ENCODE peak calls at places on chromosomes 2 and 18, in eight cellular contexts. One of them, this sample, is unnamed.
A peak's percentile ranks its signal among the peaks of the same experiment; 100 is the strongest.

GRCh38 chr2:172431428-172431827 is 4.0 kb downstream of the ITGA6 start:
- DNase-seq in hepatocyte: no peak
- DNase-seq in NT2/D1: no peak
- DNase-seq in brain microvascular endothelial cell: no peak
- DNase-seq in osteoblast: no peak
- DNase-seq in MG63: no peak
- DNase-seq in mammary epithelial cell: no peak
- DNase-seq in prostate gland: peak; percentile 64
- DNase-seq in this sample: no peak

GRCh38 chr2:98445708-98446577 is 1.3 kb downstream of the INPP4A start:
- DNase-seq in osteoblast: peak; percentile 58
- DNase-seq in NT2/D1: no peak
- DNase-seq in brain microvascular endothelial cell: no peak
- DNase-seq in mammary epithelial cell: no peak
- DNase-seq in MG63: no peak
- DNase-seq in prostate gland: no peak
- DNase-seq in hepatocyte: no peak
- DNase-seq in this sample: no peak

GRCh38 chr2:72124391-72124790 is 23.3 kb downstream of the CYP26B1 start:
- DNase-seq in brain microvascular endothelial cell: no peak
- DNase-seq in mammary epithelial cell: no peak
- DNase-seq in NT2/D1: no peak
- DNase-seq in hepatocyte: no peak
- DNase-seq in MG63: no peak
- DNase-seq in osteoblast: no peak
- DNase-seq in prostate gland: no peak
- DNase-seq in this sample: no peak

GRCh38 chr2:121479882-121480522 is 50.7 kb upstream of the RNU4ATAC start:
- DNase-seq in hepatocyte: peak; percentile 32
- DNase-seq in osteoblast: peak; percentile 36
- DNase-seq in NT2/D1: no peak
- DNase-seq in brain microvascular endothelial cell: no peak
- DNase-seq in mammary epithelial cell: peak; percentile 48
- DNase-seq in MG63: peak; percentile 70
- DNase-seq in prostate gland: no peak
- DNase-seq in this sample: no peak

GRCh38 chr18:55588001-55588875 is at the start of gene TCF4:
- DNase-seq in MG63: peak; percentile 65
- DNase-seq in mammary epithelial cell: peak; percentile 35
- DNase-seq in NT2/D1: peak; percentile 27
- DNase-seq in hepatocyte: peak; percentile 71
- DNase-seq in prostate gland: peak; percentile 27
- DNase-seq in brain microvascular endothelial cell: peak; percentile 34
- DNase-seq in osteoblast: peak; percentile 91
- DNase-seq in this sample: no peak

GRCh38 chr2:74894261-74895030 is 60.5 kb downstream of the HK2 start:
- DNase-seq in hepatocyte: no peak
- DNase-seq in NT2/D1: no peak
- DNase-seq in brain microvascular endothelial cell: peak; percentile 78
- DNase-seq in mammary epithelial cell: no peak
- DNase-seq in osteoblast: no peak
- DNase-seq in prostate gland: no peak
- DNase-seq in MG63: peak; percentile 60
- DNase-seq in this sample: no peak

GRCh38 chr2:121688820-121689219 is 39.6 kb upstream of the CLASP1 start:
- DNase-seq in hepatocyte: no peak
- DNase-seq in brain microvascular endothelial cell: no peak
- DNase-seq in NT2/D1: no peak
- DNase-seq in MG63: no peak
- DNase-seq in prostate gland: no peak
- DNase-seq in osteoblast: no peak
- DNase-seq in mammary epithelial cell: no peak
- DNase-seq in this sample: no peak

GRCh38 chr2:27501042-27501441 is 4.4 kb downstream of the GCKR start:
- DNase-seq in mammary epithelial cell: peak; percentile 76
- DNase-seq in MG63: no peak
- DNase-seq in NT2/D1: no peak
- DNase-seq in osteoblast: no peak
- DNase-seq in brain microvascular endothelial cell: no peak
- DNase-seq in hepatocyte: no peak
- DNase-seq in prostate gland: no peak
- DNase-seq in this sample: no peak

GRCh38 chr2:44955593-44956449 is 14.3 kb downstream of the SIX3 start:
- DNase-seq in brain microvascular endothelial cell: peak; percentile 47
- DNase-seq in prostate gland: peak; percentile 49
- DNase-seq in mammary epithelial cell: peak; percentile 54
- DNase-seq in NT2/D1: peak; percentile 74
- DNase-seq in osteoblast: peak; percentile 98
- DNase-seq in hepatocyte: peak; percentile 87
- DNase-seq in MG63: peak; percentile 65
- DNase-seq in this sample: no peak

GRCh38 chr18:79519751-79520472 is 124.2 kb downstream of the NFATC1 start:
- DNase-seq in osteoblast: peak; percentile 78
- DNase-seq in mammary epithelial cell: no peak
- DNase-seq in NT2/D1: no peak
- DNase-seq in brain microvascular endothelial cell: no peak
- DNase-seq in prostate gland: no peak
- DNase-seq in MG63: no peak
- DNase-seq in hepatocyte: peak; percentile 50
- DNase-seq in this sample: no peak

GRCh38 chr2:28332696-28333095 is 60.0 kb upstream of the FOSL2 start:
- DNase-seq in NT2/D1: no peak
- DNase-seq in hepatocyte: no peak
- DNase-seq in brain microvascular endothelial cell: no peak
- DNase-seq in osteoblast: peak; percentile 70
- DNase-seq in MG63: no peak
- DNase-seq in prostate gland: no peak
- DNase-seq in mammary epithelial cell: no peak
- DNase-seq in this sample: no peak

GRCh38 chr2:218003265-218003950 is 613 bp upstream of the TNS1 start:
- DNase-seq in MG63: peak; percentile 74
- DNase-seq in hepatocyte: peak; percentile 54
- DNase-seq in mammary epithelial cell: no peak
- DNase-seq in osteoblast: peak; percentile 76
- DNase-seq in NT2/D1: no peak
- DNase-seq in prostate gland: no peak
- DNase-seq in brain microvascular endothelial cell: no peak
- DNase-seq in this sample: no peak

GRCh38 chr2:218448934-218449333 is 30.0 kb downstream of the VIL1 start:
- DNase-seq in NT2/D1: no peak
- DNase-seq in brain microvascular endothelial cell: no peak
- DNase-seq in prostate gland: no peak
- DNase-seq in mammary epithelial cell: peak; percentile 45
- DNase-seq in hepatocyte: peak; percentile 46
- DNase-seq in osteoblast: no peak
- DNase-seq in MG63: no peak
- DNase-seq in this sample: no peak

GRCh38 chr2:9768388-9768787 is 74.9 kb upstream of the TAF1B start:
- DNase-seq in mammary epithelial cell: no peak
- DNase-seq in MG63: no peak
- DNase-seq in NT2/D1: peak; percentile 63
- DNase-seq in prostate gland: no peak
- DNase-seq in osteoblast: peak; percentile 4
- DNase-seq in hepatocyte: peak; percentile 76
- DNase-seq in brain microvascular endothelial cell: no peak
- DNase-seq in this sample: no peak

GRCh38 chr2:16774980-16775963 is 109.6 kb upstream of the CYRIA start:
- DNase-seq in mammary epithelial cell: no peak
- DNase-seq in hepatocyte: peak; percentile 51
- DNase-seq in osteoblast: no peak
- DNase-seq in brain microvascular endothelial cell: no peak
- DNase-seq in NT2/D1: no peak
- DNase-seq in prostate gland: no peak
- DNase-seq in MG63: no peak
- DNase-seq in this sample: no peak

GRCh38 chr18:2894131-2894840 is 47.5 kb downstream of the EMILIN2 start:
- DNase-seq in mammary epithelial cell: no peak
- DNase-seq in MG63: no peak
- DNase-seq in osteoblast: no peak
- DNase-seq in brain microvascular endothelial cell: peak; percentile 40
- DNase-seq in NT2/D1: no peak
- DNase-seq in hepatocyte: peak; percentile 68
- DNase-seq in prostate gland: no peak
- DNase-seq in this sample: no peak

GRCh38 chr2:37378411-37378810 is 34.0 kb downstream of the QPCT start:
- DNase-seq in MG63: peak; percentile 76
- DNase-seq in NT2/D1: no peak
- DNase-seq in mammary epithelial cell: peak; percentile 88
- DNase-seq in prostate gland: no peak
- DNase-seq in hepatocyte: no peak
- DNase-seq in brain microvascular endothelial cell: peak; percentile 60
- DNase-seq in osteoblast: no peak
- DNase-seq in this sample: no peak

GRCh38 chr2:202034249-202035088 is 814 bp downstream of the FZD7 start:
- DNase-seq in mammary epithelial cell: peak; percentile 59
- DNase-seq in MG63: peak; percentile 48
- DNase-seq in NT2/D1: no peak
- DNase-seq in brain microvascular endothelial cell: peak; percentile 33
- DNase-seq in osteoblast: peak; percentile 89
- DNase-seq in prostate gland: peak; percentile 30
- DNase-seq in hepatocyte: peak; percentile 68
- DNase-seq in this sample: no peak
- H3K27me3 ChIP-seq in mammary epithelial cell: no peaks in the 10 kb centered on the region
- H3K27me3 ChIP-seq in MG63: no peaks in the 10 kb centered on the region
- H3K27me3 ChIP-seq in NT2/D1: peaks cover 34% of the 10 kb centered on the region
- H3K27me3 ChIP-seq in brain microvascular endothelial cell: no peaks in the 10 kb centered on the region
- H3K27me3 ChIP-seq in osteoblast: no peaks in the 10 kb centered on the region
- H3K27me3 ChIP-seq in prostate gland: no peaks in the 10 kb centered on the region
- H3K27me3 ChIP-seq in hepatocyte: no peaks in the 10 kb centered on the region
- H3K27me3 ChIP-seq in this sample: no peaks in the 10 kb centered on the region

GRCh38 chr18:48009116-48009825 is 78.8 kb upstream of the SMAD2 start:
- DNase-seq in MG63: no peak
- DNase-seq in mammary epithelial cell: no peak
- DNase-seq in prostate gland: no peak
- DNase-seq in brain microvascular endothelial cell: no peak
- DNase-seq in osteoblast: no peak
- DNase-seq in hepatocyte: no peak
- DNase-seq in NT2/D1: no peak
- DNase-seq in this sample: no peak

GRCh38 chr18:48013162-48013561 is 82.7 kb upstream of the SMAD2 start:
- DNase-seq in osteoblast: no peak
- DNase-seq in brain microvascular endothelial cell: no peak
- DNase-seq in prostate gland: no peak
- DNase-seq in mammary epithelial cell: no peak
- DNase-seq in NT2/D1: no peak
- DNase-seq in MG63: no peak
- DNase-seq in hepatocyte: no peak
- DNase-seq in this sample: no peak

GRCh38 chr18:48007955-48008701 is 77.7 kb upstream of the SMAD2 start:
- DNase-seq in NT2/D1: peak; percentile 50
- DNase-seq in prostate gland: peak; percentile 44
- DNase-seq in mammary epithelial cell: peak; percentile 65
- DNase-seq in brain microvascular endothelial cell: no peak
- DNase-seq in MG63: peak; percentile 57
- DNase-seq in osteoblast: peak; percentile 94
- DNase-seq in hepatocyte: peak; percentile 89
- DNase-seq in this sample: no peak

GRCh38 chr18:48010264-48010663 is 79.8 kb upstream of the SMAD2 start:
- DNase-seq in MG63: no peak
- DNase-seq in brain microvascular endothelial cell: no peak
- DNase-seq in NT2/D1: no peak
- DNase-seq in osteoblast: no peak
- DNase-seq in prostate gland: no peak
- DNase-seq in mammary epithelial cell: no peak
- DNase-seq in hepatocyte: no peak
- DNase-seq in this sample: no peak

GRCh38 chr18:48011926-48012469 is 81.5 kb upstream of the SMAD2 start:
- DNase-seq in prostate gland: no peak
- DNase-seq in NT2/D1: no peak
- DNase-seq in osteoblast: no peak
- DNase-seq in MG63: no peak
- DNase-seq in hepatocyte: no peak
- DNase-seq in mammary epithelial cell: no peak
- DNase-seq in brain microvascular endothelial cell: no peak
- DNase-seq in this sample: no peak
- H3K27me3 ChIP-seq in prostate gland: no peaks in the 10 kb centered on the region
- H3K27me3 ChIP-seq in NT2/D1: peaks cover 8% of the 10 kb centered on the region
- H3K27me3 ChIP-seq in osteoblast: peaks cover 42% of the 10 kb centered on the region
- H3K27me3 ChIP-seq in MG63: no peaks in the 10 kb centered on the region
- H3K27me3 ChIP-seq in hepatocyte: peaks cover 4% of the 10 kb centered on the region
- H3K27me3 ChIP-seq in mammary epithelial cell: no peaks in the 10 kb centered on the region
- H3K27me3 ChIP-seq in brain microvascular endothelial cell: peaks cover 2% of the 10 kb centered on the region
- H3K27me3 ChIP-seq in this sample: no peaks in the 10 kb centered on the region

DNA sequence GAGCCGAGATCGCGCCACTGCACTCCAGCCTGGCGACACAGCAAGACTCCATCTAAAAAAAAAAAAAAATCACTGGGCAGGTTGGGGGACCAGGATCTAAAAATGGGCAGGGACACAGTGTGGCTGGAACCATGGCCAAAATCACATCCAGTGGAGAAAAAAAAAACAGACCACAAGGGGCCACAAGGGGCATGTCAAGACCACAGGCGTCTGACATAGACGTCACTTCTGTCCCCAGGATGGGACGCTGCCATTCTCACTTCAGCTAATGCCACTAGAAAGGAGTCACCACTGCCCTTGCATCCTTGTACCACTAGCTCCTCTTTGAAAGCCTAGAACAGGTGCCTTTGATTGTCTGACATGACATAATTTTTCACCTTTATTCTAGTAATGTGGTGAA is 2.5 kb upstream of the POMC start:
- DNase-seq in brain microvascular endothelial cell: no peak
- DNase-seq in osteoblast: no peak
- DNase-seq in mammary epithelial cell: no peak
- DNase-seq in MG63: no peak
- DNase-seq in hepatocyte: no peak
- DNase-seq in prostate gland: no peak
- DNase-seq in NT2/D1: no peak
- DNase-seq in this sample: no peak
- H3K27me3 ChIP-seq in brain microvascular endothelial cell: peaks cover 43% of the 10 kb centered on the region
- H3K27me3 ChIP-seq in osteoblast: peaks cover 62% of the 10 kb centered on the region
- H3K27me3 ChIP-seq in mammary epithelial cell: peaks cover 29% of the 10 kb centered on the region
- H3K27me3 ChIP-seq in MG63: peaks cover 39% of the 10 kb centered on the region
- H3K27me3 ChIP-seq in hepatocyte: peaks cover 50% of the 10 kb centered on the region
- H3K27me3 ChIP-seq in prostate gland: no peaks in the 10 kb centered on the region
- H3K27me3 ChIP-seq in NT2/D1: peaks cover 58% of the 10 kb centered on the region
- H3K27me3 ChIP-seq in this sample: peaks cover 25% of the 10 kb centered on the region

GRCh38 chr2:170503563-170503962 is 211.6 kb upstream of the SP5 start:
- DNase-seq in mammary epithelial cell: no peak
- DNase-seq in brain microvascular endothelial cell: no peak
- DNase-seq in osteoblast: no peak
- DNase-seq in NT2/D1: no peak
- DNase-seq in hepatocyte: no peak
- DNase-seq in prostate gland: no peak
- DNase-seq in MG63: no peak
- DNase-seq in this sample: no peak

GRCh38 chr2:170502400-170503135 is 212.6 kb upstream of the SP5 start:
- DNase-seq in MG63: no peak
- DNase-seq in prostate gland: no peak
- DNase-seq in NT2/D1: peak; percentile 82
- DNase-seq in mammary epithelial cell: no peak
- DNase-seq in brain microvascular endothelial cell: no peak
- DNase-seq in hepatocyte: no peak
- DNase-seq in osteoblast: no peak
- DNase-seq in this sample: no peak

GRCh38 chr2:170500770-170501169 is 214.4 kb upstream of the SP5 start:
- DNase-seq in brain microvascular endothelial cell: no peak
- DNase-seq in mammary epithelial cell: no peak
- DNase-seq in NT2/D1: no peak
- DNase-seq in hepatocyte: peak; percentile 16
- DNase-seq in MG63: no peak
- DNase-seq in osteoblast: no peak
- DNase-seq in prostate gland: no peak
- DNase-seq in this sample: no peak

GRCh38 chr2:170498559-170498958 is 216.6 kb upstream of the SP5 start:
- DNase-seq in mammary epithelial cell: no peak
- DNase-seq in NT2/D1: no peak
- DNase-seq in prostate gland: no peak
- DNase-seq in brain microvascular endothelial cell: no peak
- DNase-seq in hepatocyte: no peak
- DNase-seq in MG63: no peak
- DNase-seq in osteoblast: no peak
- DNase-seq in this sample: no peak

GRCh38 chr2:170500104-170500503 is 215.0 kb upstream of the SP5 start:
- DNase-seq in brain microvascular endothelial cell: no peak
- DNase-seq in prostate gland: no peak
- DNase-seq in NT2/D1: no peak
- DNase-seq in osteoblast: no peak
- DNase-seq in MG63: no peak
- DNase-seq in hepatocyte: no peak
- DNase-seq in mammary epithelial cell: no peak
- DNase-seq in this sample: no peak
- H3K27me3 ChIP-seq in brain microvascular endothelial cell: no peaks in the 10 kb centered on the region
- H3K27me3 ChIP-seq in prostate gland: no peaks in the 10 kb centered on the region
- H3K27me3 ChIP-seq in NT2/D1: no peaks in the 10 kb centered on the region
- H3K27me3 ChIP-seq in osteoblast: no peaks in the 10 kb centered on the region
- H3K27me3 ChIP-seq in MG63: no peaks in the 10 kb centered on the region
- H3K27me3 ChIP-seq in hepatocyte: no peaks in the 10 kb centered on the region
- H3K27me3 ChIP-seq in mammary epithelial cell: peaks cover 5% of the 10 kb centered on the region
- H3K27me3 ChIP-seq in this sample: peaks cover 10% of the 10 kb centered on the region